ENCODE peak calls at places on chromosomes 4 and X, in nine cellular contexts. Q is K562, L is suprapubic skin, Z is lower leg skin, Y is right lobe of liver, K is thyroid gland, B is tibial nerve, N is IMR-90, T is transverse colon. D is an unnamed sample.

GRCh38 chr4:92099851-92100250 is 203.9 kb upstream of the GRID2 start:
- DNase-seq in Q (no peak), L (no peak), Z (no peak), Y (no peak), K (no peak), B (no peak), N (no peak), T (no peak), D (no peak)

GRCh38 chr4:7647932-7648812 is 213.4 kb upstream of the PSAPL1 start:
- DNase-seq in Q (peak), L (no peak), Z (no peak), Y (peak), K (no peak), B (no peak), N (peak), T (no peak), D (no peak)

GRCh38 chr4:172675232-172675631 is 493.4 kb upstream of the GALNT7 start:
- DNase-seq in Q (no peak), L (no peak), Z (no peak), Y (no peak), K (no peak), B (no peak), N (no peak), T (no peak), D (no peak)

GRCh38 chr4:123606946-123607542 is 210.4 kb downstream of the SPRY1 start:
- DNase-seq in Q (no peak), L (no peak), Z (no peak), Y (no peak), K (no peak), B (no peak), N (no peak), T (no peak), D (no peak)

GRCh38 chr4:169922632-169923276 is 103.4 kb downstream of the MFAP3L start:
- DNase-seq in Q (no peak), L (no peak), Z (no peak), Y (peak), K (peak), B (peak), N (no peak), T (no peak), D (no peak)

GRCh38 chrX:16160729-16161128 is 6.6 kb upstream of the MAGEB17 start:
- DNase-seq in Q (no peak), L (no peak), Z (no peak), Y (no peak), K (no peak), B (no peak), N (peak), T (no peak), D (no peak)

GRCh38 chrX:72142931-72143709 is 11.4 kb upstream of the RTL5 start:
- DNase-seq in Q (no peak), L (no peak), Z (peak), Y (no peak), K (no peak), B (no peak), N (no peak), T (no peak), D (no peak)

GRCh38 chr4:38366451-38366850 is 297.5 kb upstream of the KLF3 start:
- DNase-seq in Q (no peak), L (no peak), Z (no peak), Y (peak), K (peak), B (peak), N (no peak), T (no peak), D (no peak)

GRCh38 chr4:60201052-60201673 is 999.0 kb upstream of the ADGRL3 start:
- DNase-seq in Q (peak), L (no peak), Z (no peak), Y (peak), K (peak), B (peak), N (peak), T (peak), D (peak)

GRCh38 chr4:6027392-6027791 is 9.2 kb upstream of the C4orf50 start:
- DNase-seq in Q (no peak), L (no peak), Z (no peak), Y (no peak), K (no peak), B (no peak), N (no peak), T (no peak), D (no peak)

GRCh38 chr4:122895336-122895995 is 26.9 kb downstream of the NUDT6 start:
- DNase-seq in Q (no peak), L (no peak), Z (no peak), Y (no peak), K (no peak), B (no peak), N (no peak), T (no peak), D (no peak)

GRCh38 chr4:7546152-7546808 is 111.5 kb upstream of the PSAPL1 start:
- DNase-seq in Q (no peak), L (no peak), Z (no peak), Y (no peak), K (no peak), B (no peak), N (no peak), T (no peak), D (no peak)

GRCh38 chrX:17104433-17104832 is 158.0 kb downstream of the REPS2 start:
- DNase-seq in Q (no peak), L (no peak), Z (no peak), Y (no peak), K (no peak), B (no peak), N (no peak), T (no peak), D (no peak)

GRCh38 chrX:45068555-45068954 is 132.1 kb downstream of the DIPK2B start:
- DNase-seq in Q (no peak), L (no peak), Z (no peak), Y (no peak), K (no peak), B (no peak), N (no peak), T (no peak), D (no peak)

GRCh38 chr4:164383187-164384181 is 370.4 kb upstream of the SMIM31 start:
- DNase-seq in Q (no peak), L (no peak), Z (no peak), Y (peak), K (peak), B (peak), N (peak), T (no peak), D (no peak)

GRCh38 chr4:123042095-123042494 is 119.7 kb upstream of the NUDT6 start:
- DNase-seq in Q (no peak), L (no peak), Z (no peak), Y (no peak), K (no peak), B (no peak), N (no peak), T (no peak), D (no peak)

DNA sequence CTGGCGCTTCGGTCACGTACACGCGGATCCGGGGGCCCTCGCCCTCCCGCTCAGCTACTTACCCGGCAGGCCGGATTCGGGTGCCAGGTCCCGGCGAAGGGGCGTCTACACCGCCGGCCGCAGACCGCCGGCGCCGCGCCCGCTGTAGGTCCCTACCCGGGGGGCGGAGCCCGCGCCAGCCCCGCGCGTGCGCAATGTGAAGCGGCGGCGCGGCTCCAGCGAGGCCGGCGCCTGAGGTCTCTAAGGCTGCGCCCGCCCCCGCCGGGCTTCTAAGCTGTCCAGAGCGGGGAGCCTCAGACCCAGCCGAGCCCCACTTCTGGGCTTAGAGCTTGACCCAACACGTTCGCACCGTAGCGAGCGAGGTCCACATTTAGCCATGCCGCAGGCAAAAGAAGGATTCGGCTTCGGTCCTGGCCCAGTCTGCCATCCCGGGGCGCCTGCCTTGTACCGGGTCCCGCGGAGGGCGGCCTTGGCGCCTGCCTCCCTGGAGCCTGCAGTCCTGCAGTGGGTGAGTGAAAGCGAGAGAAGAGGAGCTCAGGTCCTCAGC is at the start of gene ZNF518B:
- DNase-seq in Q (peak), L (peak), Z (peak), Y (peak), K (peak), B (peak), N (peak), T (peak), D (peak)
- TF ChIP-seq POLR2A in Q (peak), L (no peak), Z (no peak), Y (peak), K (peak), B (peak), N (no peak), T (no peak), D (no peak)

DNA sequence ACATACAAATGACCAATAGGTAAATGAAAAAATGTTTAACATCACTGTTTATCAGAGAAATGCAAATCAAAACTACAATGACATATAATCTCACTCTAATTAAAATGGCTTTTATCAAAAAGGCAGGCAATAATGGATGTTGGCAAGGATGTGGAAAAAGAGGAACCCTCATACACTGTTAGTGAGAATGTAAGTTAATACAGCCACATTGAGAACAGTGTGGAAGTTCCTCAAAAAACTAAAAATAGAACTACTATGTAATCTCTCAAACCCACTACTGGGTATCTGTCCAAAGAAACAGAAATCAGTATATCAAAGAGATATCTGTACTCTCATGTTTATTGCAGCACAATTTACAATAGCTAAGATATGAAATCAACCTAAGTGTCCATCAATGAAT is 165.9 kb upstream of the HHIP start:
- DNase-seq in Q (no peak), L (no peak), Z (no peak), Y (no peak), K (no peak), B (no peak), N (no peak), T (no peak), D (no peak)
- TF ChIP-seq POLR2A in Q (no peak), L (no peak), Z (no peak), Y (no peak), K (no peak), B (no peak), N (no peak), T (no peak), D (no peak)

GRCh38 chrX:37349131-37350033 is at the start of gene PRRG1:
- DNase-seq in Q (peak), L (peak), Z (peak), Y (peak), K (peak), B (peak), N (peak), T (peak), D (no peak)
- TF ChIP-seq POLR2A in Q (peak), L (no peak), Z (no peak), Y (peak), K (peak), B (peak), N (peak), T (peak), D (no peak)

GRCh38 chrX:123860983-123861382 is 1.1 kb downstream of the XIAP start:
- DNase-seq in Q (no peak), L (no peak), Z (no peak), Y (no peak), K (no peak), B (no peak), N (peak), T (no peak), D (no peak)

GRCh38 chrX:123859409-123859827 is 435 bp upstream of the XIAP start:
- DNase-seq in Q (no peak), L (no peak), Z (peak), Y (peak), K (no peak), B (peak), N (no peak), T (peak), D (no peak)

GRCh38 chrX:123859828-123860505 is at the start of gene XIAP:
- DNase-seq in Q (peak), L (peak), Z (peak), Y (peak), K (peak), B (peak), N (peak), T (peak), D (peak)

GRCh38 chrX:123860506-123860840 is 620 bp downstream of the XIAP start:
- DNase-seq in Q (no peak), L (no peak), Z (no peak), Y (no peak), K (no peak), B (peak), N (no peak), T (peak), D (no peak)
- TF ChIP-seq POLR2A in Q (no peak), L (no peak), Z (no peak), Y (peak), K (no peak), B (no peak), N (no peak), T (peak), D (no peak)

GRCh38 chr4:3463556-3464348 is 646 bp downstream of the DOK7 start:
- DNase-seq in Q (no peak), L (no peak), Z (no peak), Y (peak), K (no peak), B (no peak), N (no peak), T (no peak), D (no peak)

GRCh38 chr4:3462790-3463415 is at the start of gene DOK7:
- DNase-seq in Q (peak), L (no peak), Z (no peak), Y (peak), K (peak), B (no peak), N (no peak), T (no peak), D (no peak)

GRCh38 chr4:3460926-3461325 is 2.2 kb upstream of the DOK7 start:
- DNase-seq in Q (no peak), L (no peak), Z (no peak), Y (peak), K (no peak), B (no peak), N (no peak), T (no peak), D (no peak)

GRCh38 chr4:3462321-3462789 is 751 bp upstream of the DOK7 start:
- DNase-seq in Q (no peak), L (no peak), Z (no peak), Y (peak), K (no peak), B (no peak), N (no peak), T (no peak), D (no peak)

GRCh38 chr4:3461515-3462291 is 1.4 kb upstream of the DOK7 start:
- DNase-seq in Q (no peak), L (no peak), Z (no peak), Y (peak), K (peak), B (no peak), N (no peak), T (peak), D (no peak)
- TF ChIP-seq POLR2A in Q (no peak), L (no peak), Z (no peak), Y (no peak), K (no peak), B (no peak), N (no peak), T (no peak), D (no peak)

DNA sequence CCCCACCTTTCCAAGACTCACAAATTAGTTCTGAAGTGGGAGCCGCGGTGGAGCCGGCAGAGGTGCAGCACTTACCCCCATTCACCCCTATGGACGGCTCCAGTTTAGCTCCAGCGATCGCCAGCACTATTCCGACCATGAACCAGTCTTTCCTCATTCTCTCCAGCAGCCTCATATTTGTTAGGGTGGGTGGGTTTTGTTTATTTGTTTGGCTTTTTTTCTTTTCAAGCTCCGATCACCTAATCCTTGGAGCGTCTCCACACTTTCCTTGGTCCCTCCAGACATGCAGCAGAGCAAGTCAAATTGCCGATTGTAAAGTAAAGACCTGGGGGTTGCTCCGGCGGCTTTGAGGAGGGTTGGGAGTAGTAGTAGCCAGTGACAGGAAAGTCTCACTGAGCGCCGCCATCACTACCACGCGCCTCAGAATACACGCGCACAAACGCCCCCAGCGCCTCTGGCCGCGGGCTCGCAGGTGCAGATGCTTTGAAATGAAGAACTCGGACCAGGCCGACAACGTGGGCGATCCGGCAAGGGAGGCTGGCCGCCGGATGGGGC is at the start of gene SLC10A7:
- DNase-seq in Q (peak), L (peak), Z (peak), Y (peak), K (peak), B (peak), N (peak), T (peak), D (peak)
- TF ChIP-seq POLR2A in Q (peak), L (no peak), Z (no peak), Y (no peak), K (no peak), B (no peak), N (no peak), T (no peak), D (peak)

GRCh38 chr4:151760713-151761661 is at the start of gene GATB:
- DNase-seq in Q (peak), L (peak), Z (peak), Y (peak), K (peak), B (peak), N (peak), T (peak), D (peak)
- TF ChIP-seq POLR2A in Q (peak), L (peak), Z (no peak), Y (peak), K (peak), B (peak), N (peak), T (peak), D (peak)

GRCh38 chr4:140133576-140133975 is 20.4 kb downstream of the MAML3 start:
- DNase-seq in Q (no peak), L (no peak), Z (no peak), Y (no peak), K (no peak), B (no peak), N (peak), T (no peak), D (no peak)

GRCh38 chr4:140136509-140136908 is 17.5 kb downstream of the MAML3 start:
- DNase-seq in Q (no peak), L (no peak), Z (no peak), Y (no peak), K (no peak), B (no peak), N (peak), T (no peak), D (no peak)

GRCh38 chr4:140134780-140135179 is 19.2 kb downstream of the MAML3 start:
- DNase-seq in Q (no peak), L (no peak), Z (no peak), Y (no peak), K (no peak), B (no peak), N (no peak), T (no peak), D (no peak)

GRCh38 chr4:140137654-140138053 is 16.3 kb downstream of the MAML3 start:
- DNase-seq in Q (no peak), L (no peak), Z (no peak), Y (no peak), K (peak), B (no peak), N (peak), T (no peak), D (no peak)

GRCh38 chr4:140135529-140136021 is 18.4 kb downstream of the MAML3 start:
- DNase-seq in Q (no peak), L (no peak), Z (no peak), Y (no peak), K (peak), B (no peak), N (no peak), T (peak), D (no peak)
- TF ChIP-seq POLR2A in Q (no peak), L (no peak), Z (no peak), Y (no peak), K (no peak), B (no peak), N (no peak), T (no peak), D (no peak)

GRCh38 chr4:2940267-2941137 is 22.7 kb downstream of the NOP14 start:
- DNase-seq in Q (no peak), L (peak), Z (peak), Y (peak), K (peak), B (no peak), N (no peak), T (peak), D (no peak)
- TF ChIP-seq POLR2A in Q (peak), L (no peak), Z (no peak), Y (no peak), K (peak), B (no peak), N (no peak), T (no peak), D (peak)

GRCh38 chrX:150980711-150981110 is 2.4 kb upstream of the HMGB3 start:
- DNase-seq in Q (no peak), L (no peak), Z (no peak), Y (no peak), K (no peak), B (no peak), N (no peak), T (no peak), D (no peak)

GRCh38 chrX:150983526-150984163 is 510 bp downstream of the HMGB3 start:
- DNase-seq in Q (peak), L (no peak), Z (no peak), Y (peak), K (no peak), B (no peak), N (no peak), T (no peak), D (no peak)

GRCh38 chrX:150982235-150982785 is 825 bp upstream of the HMGB3 start:
- DNase-seq in Q (no peak), L (no peak), Z (no peak), Y (no peak), K (no peak), B (no peak), N (no peak), T (no peak), D (no peak)

GRCh38 chrX:150984164-150984824 is 1.2 kb downstream of the HMGB3 start:
- DNase-seq in Q (peak), L (no peak), Z (no peak), Y (no peak), K (no peak), B (no peak), N (no peak), T (no peak), D (no peak)

DNA sequence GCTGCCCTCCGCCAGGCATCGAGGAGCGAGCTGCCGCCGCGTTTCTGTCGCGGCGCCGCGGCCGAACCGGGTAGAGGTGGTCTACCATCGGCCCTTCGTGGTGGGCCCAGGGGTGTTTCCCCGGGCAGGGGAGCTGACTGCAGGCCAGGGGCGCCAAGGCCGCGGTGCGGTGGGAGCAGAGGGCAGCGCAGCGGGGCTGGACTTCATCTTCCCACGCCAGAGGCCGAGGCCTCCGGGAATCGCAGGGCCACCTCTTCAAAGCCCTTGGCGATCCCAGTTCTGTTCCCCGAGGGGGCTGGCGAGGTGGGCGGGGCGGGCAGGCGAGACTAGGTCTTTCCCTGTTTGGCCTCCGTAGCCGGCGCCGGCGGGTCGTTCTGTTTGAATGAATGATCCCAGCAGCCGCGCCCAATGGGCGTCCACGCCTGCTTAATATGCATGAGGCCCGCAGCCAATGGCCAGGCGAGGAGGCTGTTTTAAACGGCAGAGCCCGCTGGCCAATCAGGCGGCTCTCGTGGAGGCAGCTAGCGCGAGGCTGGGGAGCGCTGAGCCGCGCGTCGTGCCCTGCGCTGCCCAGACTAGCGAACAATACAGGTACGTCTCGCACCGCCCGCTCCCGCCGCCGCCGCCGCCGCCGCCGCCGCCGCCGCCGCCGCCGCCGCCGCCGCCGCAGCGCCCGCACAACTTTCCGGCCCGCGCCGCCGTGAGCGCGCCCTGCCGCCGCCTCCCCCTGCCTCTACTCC is at the start of gene HMGB3:
- DNase-seq in Q (peak), L (peak), Z (peak), Y (peak), K (peak), B (peak), N (peak), T (peak), D (peak)
- TF ChIP-seq POLR2A in Q (peak), L (no peak), Z (no peak), Y (peak), K (peak), B (peak), N (no peak), T (peak), D (no peak)

D was measured in GM12891.